ENCODE peak calls at places on chromosomes 16 and 17, in four cellular contexts. One of them, this sample, is unnamed.

GRCh38 chr16:84334482-84334881 is 33.9 kb upstream of the ATP2C2 start:
- DNase-seq in colonic mucosa: no peak
- DNase-seq in T-helper 1 cell: no peak
- DNase-seq in Daoy: no peak
- DNase-seq in this sample: no peak

GRCh38 chr16:89422905-89423630 is 67.3 kb downstream of the ANKRD11 start:
- DNase-seq in Daoy: peak; percentile 64
- DNase-seq in T-helper 1 cell: no peak
- DNase-seq in colonic mucosa: no peak
- DNase-seq in this sample: peak; percentile 44

GRCh38 chr17:76697702-76698465 is 12.9 kb downstream of the MXRA7 start:
- DNase-seq in T-helper 1 cell: no peak
- DNase-seq in Daoy: peak; percentile 74
- DNase-seq in colonic mucosa: no peak
- DNase-seq in this sample: no peak

GRCh38 chr17:30570191-30570590 is 93.0 kb downstream of the GOSR1 start:
- DNase-seq in T-helper 1 cell: no peak
- DNase-seq in Daoy: no peak
- DNase-seq in colonic mucosa: no peak
- DNase-seq in this sample: no peak

GRCh38 chr17:72115789-72116520 is 4.9 kb upstream of the SOX9 start:
- DNase-seq in Daoy: no peak
- DNase-seq in colonic mucosa: no peak
- DNase-seq in T-helper 1 cell: no peak
- DNase-seq in this sample: no peak

GRCh38 chr17:63490321-63490720 is 13.5 kb downstream of the ACE start:
- DNase-seq in Daoy: no peak
- DNase-seq in colonic mucosa: no peak
- DNase-seq in T-helper 1 cell: no peak
- DNase-seq in this sample: no peak

GRCh38 chr17:39002991-39003715 is 36.0 kb upstream of the FBXO47 start:
- DNase-seq in T-helper 1 cell: peak; percentile 21
- DNase-seq in colonic mucosa: peak; percentile 55
- DNase-seq in Daoy: no peak
- DNase-seq in this sample: peak; percentile 41

GRCh38 chr17:33039874-33040273 is 48.2 kb downstream of the SPACA3 start:
- DNase-seq in colonic mucosa: peak; percentile 4
- DNase-seq in T-helper 1 cell: no peak
- DNase-seq in Daoy: peak; percentile 18
- DNase-seq in this sample: peak; percentile 22

GRCh38 chr16:57882797-57883196 is 80.5 kb upstream of the KIFC3 start:
- DNase-seq in Daoy: no peak
- DNase-seq in T-helper 1 cell: no peak
- DNase-seq in colonic mucosa: no peak
- DNase-seq in this sample: no peak

GRCh38 chr17:39737761-39738567 is at the start of gene GRB7:
- DNase-seq in T-helper 1 cell: no peak
- DNase-seq in Daoy: no peak
- DNase-seq in colonic mucosa: peak; percentile 93
- DNase-seq in this sample: no peak

GRCh38 chr17:42521036-42521435 is 15.0 kb upstream of the NAGLU start:
- DNase-seq in Daoy: peak; percentile 35
- DNase-seq in colonic mucosa: no peak
- DNase-seq in T-helper 1 cell: no peak
- DNase-seq in this sample: peak; percentile 32

GRCh38 chr16:72739577-72739976 is 308.4 kb downstream of the ZFHX3 start:
- DNase-seq in T-helper 1 cell: no peak
- DNase-seq in colonic mucosa: no peak
- DNase-seq in Daoy: peak; percentile 11
- DNase-seq in this sample: peak; percentile 1

GRCh38 chr16:4319454-4319853 is 3.6 kb downstream of the GLIS2 start:
- DNase-seq in colonic mucosa: peak; percentile 59
- DNase-seq in T-helper 1 cell: no peak
- DNase-seq in Daoy: peak; percentile 61
- DNase-seq in this sample: no peak

GRCh38 chr17:64554028-64554637 is 47.4 kb downstream of the CEP95 start:
- DNase-seq in Daoy: no peak
- DNase-seq in colonic mucosa: no peak
- DNase-seq in T-helper 1 cell: no peak
- DNase-seq in this sample: no peak

GRCh38 chr17:82414548-82415281 is 3.4 kb upstream of the HEXD start:
- DNase-seq in T-helper 1 cell: peak; percentile 53
- DNase-seq in colonic mucosa: peak; percentile 69
- DNase-seq in Daoy: peak; percentile 75
- DNase-seq in this sample: peak; percentile 82

GRCh38 chr17:5846001-5846400 is 224.2 kb upstream of the WSCD1 start:
- DNase-seq in Daoy: no peak
- DNase-seq in colonic mucosa: no peak
- DNase-seq in T-helper 1 cell: no peak
- DNase-seq in this sample: no peak

GRCh38 chr17:1516403-1517161 is at the start of gene INPP5K:
- DNase-seq in Daoy: peak; percentile 100
- DNase-seq in T-helper 1 cell: peak; percentile 97
- DNase-seq in colonic mucosa: peak; percentile 98
- DNase-seq in this sample: peak; percentile 98

GRCh38 chr16:86090461-86091170 is 191.7 kb downstream of the IRF8 start:
- DNase-seq in colonic mucosa: no peak
- DNase-seq in T-helper 1 cell: no peak
- DNase-seq in Daoy: no peak
- DNase-seq in this sample: no peak

GRCh38 chr17:7858487-7858832 is 657 bp downstream of the CYB5D1 start:
- DNase-seq in T-helper 1 cell: peak; percentile 25
- DNase-seq in colonic mucosa: peak; percentile 48
- DNase-seq in Daoy: peak; percentile 50
- DNase-seq in this sample: peak; percentile 75

GRCh38 chr17:50468120-50469004 is at the start of gene CHAD:
- DNase-seq in Daoy: no peak
- DNase-seq in colonic mucosa: peak; percentile 31
- DNase-seq in T-helper 1 cell: no peak
- DNase-seq in this sample: peak; percentile 15

GRCh38 chr17:47987240-47987835 is 16.4 kb downstream of the CDK5RAP3 start:
- DNase-seq in colonic mucosa: no peak
- DNase-seq in T-helper 1 cell: no peak
- DNase-seq in Daoy: peak; percentile 48
- DNase-seq in this sample: peak; percentile 29

GRCh38 chr16:83911290-83911689 is 12.4 kb downstream of the MLYCD start:
- DNase-seq in colonic mucosa: no peak
- DNase-seq in Daoy: no peak
- DNase-seq in T-helper 1 cell: no peak
- DNase-seq in this sample: no peak

GRCh38 chr17:77501101-77501566 is 360.4 kb downstream of the SEC14L1 start:
- DNase-seq in colonic mucosa: no peak
- DNase-seq in Daoy: peak; percentile 46
- DNase-seq in T-helper 1 cell: no peak
- DNase-seq in this sample: peak; percentile 53

GRCh38 chr17:81609541-81610353 is 27.2 kb downstream of the NPLOC4 start:
- DNase-seq in T-helper 1 cell: no peak
- DNase-seq in Daoy: no peak
- DNase-seq in colonic mucosa: no peak
- DNase-seq in this sample: no peak

GRCh38 chr16:3856367-3857141 is 24.0 kb downstream of the CREBBP start:
- DNase-seq in colonic mucosa: no peak
- DNase-seq in Daoy: no peak
- DNase-seq in T-helper 1 cell: no peak
- DNase-seq in this sample: no peak

This sample was measured in dermis blood vessel endothelial cell.